ENCODE peak calls at places on chromosomes 13 and 19, in six cellular contexts. Z, L, A, C, X and B are unnamed samples.

GRCh38 chr13:111423168-111423785 is 102.8 kb downstream of the TEX29 start:
- DNase-seq in Z (no peak), L (no peak), A (no peak), C (no peak), X (no peak), B (no peak)

GRCh38 chr19:6761053-6761676 is 6.1 kb downstream of the SH2D3A start:
- DNase-seq in Z (no peak), L (peak), A (peak), C (no peak), X (peak), B (no peak)

GRCh38 chr19:2820112-2820702 is 539 bp downstream of the ZNF554 start:
- DNase-seq in Z (no peak), L (peak), A (no peak), C (no peak), X (peak), B (no peak)

GRCh38 chr19:1235625-1236538 is 1.9 kb downstream of the CBARP start:
- DNase-seq in Z (no peak), L (no peak), A (no peak), C (no peak), X (no peak), B (no peak)

GRCh38 chr13:20718958-20719566 is 15.6 kb downstream of the IL17D start:
- DNase-seq in Z (no peak), L (no peak), A (no peak), C (no peak), X (no peak), B (no peak)

GRCh38 chr13:27006519-27007161 is 165.0 kb downstream of the USP12 start:
- DNase-seq in Z (peak), L (peak), A (no peak), C (peak), X (no peak), B (no peak)

GRCh38 chr13:54185101-54185500 is 1156.5 kb downstream of the OLFM4 start:
- DNase-seq in Z (no peak), L (peak), A (no peak), C (no peak), X (no peak), B (no peak)

GRCh38 chr19:46559203-46559602 is 41.9 kb upstream of the CALM3 start:
- DNase-seq in Z (no peak), L (no peak), A (no peak), C (no peak), X (no peak), B (no peak)

GRCh38 chr19:17170538-17171297 is 44.4 kb upstream of the USE1 start:
- DNase-seq in Z (no peak), L (no peak), A (no peak), C (no peak), X (no peak), B (no peak)

GRCh38 chr19:48992571-48993174 is 436 bp downstream of the GYS1 start:
- DNase-seq in Z (no peak), L (peak), A (no peak), C (peak), X (no peak), B (no peak)

GRCh38 chr19:47509973-47510372 is 4.9 kb downstream of the NAPA start:
- DNase-seq in Z (no peak), L (no peak), A (no peak), C (no peak), X (no peak), B (no peak)

GRCh38 chr13:91280806-91281205 is 66.7 kb upstream of the MIR17HG start:
- DNase-seq in Z (no peak), L (no peak), A (no peak), C (no peak), X (peak), B (no peak)

GRCh38 chr13:112940236-112940635 is 28.8 kb upstream of the MCF2L start:
- DNase-seq in Z (no peak), L (no peak), A (no peak), C (no peak), X (no peak), B (no peak)

GRCh38 chr19:51632126-51632525 is 1.9 kb upstream of the SIGLEC5 start:
- DNase-seq in Z (no peak), L (no peak), A (no peak), C (no peak), X (no peak), B (no peak)

GRCh38 chr19:51641648-51642047 is 5.0 kb downstream of the SIGLEC14 start:
- DNase-seq in Z (no peak), L (no peak), A (no peak), C (no peak), X (no peak), B (no peak)

GRCh38 chr19:51639916-51640315 is 6.7 kb downstream of the SIGLEC14 start:
- DNase-seq in Z (no peak), L (no peak), A (no peak), C (no peak), X (no peak), B (no peak)

GRCh38 chr19:51640371-51640770 is 6.3 kb downstream of the SIGLEC14 start:
- DNase-seq in Z (no peak), L (no peak), A (no peak), C (no peak), X (no peak), B (no peak)

DNA sequence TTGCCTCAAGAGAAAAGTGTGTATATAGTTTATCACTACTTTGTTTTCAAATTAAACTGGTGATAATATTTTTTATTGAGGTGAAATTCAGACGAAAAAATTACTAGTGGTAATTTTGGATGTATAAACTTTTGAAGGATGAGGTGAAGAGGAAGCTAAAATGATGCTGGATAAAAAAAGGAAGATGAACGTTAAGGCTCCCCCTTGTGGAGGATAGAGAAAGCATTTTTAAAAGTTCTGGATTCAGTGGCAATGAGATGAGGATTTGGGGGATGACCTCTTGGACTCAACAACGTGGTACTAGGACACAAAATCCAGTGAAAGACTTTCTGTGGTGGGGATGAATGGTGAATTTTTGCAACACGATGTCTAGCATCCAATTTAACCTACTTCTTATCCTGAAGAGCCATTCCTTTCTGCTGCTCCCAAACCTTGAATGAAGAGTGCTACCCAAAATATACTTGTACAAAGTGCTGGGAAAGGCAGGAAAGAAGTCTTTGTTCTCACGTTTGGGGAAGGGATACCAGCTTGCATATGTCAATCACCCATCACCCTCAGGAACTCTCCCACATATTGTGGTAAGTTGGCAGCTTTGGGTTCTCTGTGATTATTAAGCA is 7.3 kb upstream of the SIGLEC5 start:
- DNase-seq in Z (no peak), L (peak), A (peak), C (no peak), X (peak), B (no peak)
- TF ChIP-seq CREB1 in Z (no peak), L (no peak), A (no peak), C (no peak), X (no peak), B (no peak)

GRCh38 chr13:30063892-30064291 is 213.5 kb upstream of the UBL3 start:
- DNase-seq in Z (no peak), L (no peak), A (no peak), C (no peak), X (no peak), B (no peak)

GRCh38 chr13:30061217-30061616 is 210.8 kb upstream of the UBL3 start:
- DNase-seq in Z (no peak), L (no peak), A (no peak), C (no peak), X (no peak), B (no peak)

GRCh38 chr13:30065181-30065580 is 214.8 kb upstream of the UBL3 start:
- DNase-seq in Z (no peak), L (no peak), A (no peak), C (no peak), X (no peak), B (no peak)
- TF ChIP-seq CREB1 in Z (no peak), L (no peak), A (no peak), C (no peak), X (no peak), B (no peak)

GRCh38 chr13:31310356-31310755 is 110.6 kb downstream of the B3GLCT start:
- DNase-seq in Z (no peak), L (no peak), A (no peak), C (no peak), X (no peak), B (no peak)

GRCh38 chr13:31314961-31315360 is 115.2 kb downstream of the B3GLCT start:
- DNase-seq in Z (no peak), L (no peak), A (no peak), C (no peak), X (no peak), B (no peak)

DNA sequence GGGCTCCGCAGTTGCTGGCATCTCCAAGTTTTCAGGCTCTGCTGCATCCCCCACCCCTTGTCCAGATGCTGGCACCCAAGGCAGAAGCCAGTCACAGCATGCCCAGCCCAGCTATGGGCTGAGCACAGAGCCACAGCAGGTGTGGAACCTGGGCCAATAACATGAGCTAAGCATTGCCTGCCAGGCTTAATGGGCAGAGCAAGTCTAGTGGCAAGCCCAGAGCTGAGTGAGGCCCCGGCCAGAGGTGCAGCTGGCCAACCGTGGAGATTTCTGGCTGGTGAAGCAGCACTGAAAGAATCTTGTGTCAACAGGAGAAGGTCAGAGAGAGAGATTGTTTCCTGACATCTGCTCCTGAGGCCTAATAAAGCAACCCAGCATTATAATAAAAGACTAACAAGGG is 111.0 kb downstream of the B3GLCT start:
- DNase-seq in Z (no peak), L (no peak), A (no peak), C (no peak), X (no peak), B (no peak)
- TF ChIP-seq CREB1 in Z (no peak), L (no peak), A (no peak), C (no peak), X (no peak), B (no peak)

GRCh38 chr13:32538234-32538620 is 368 bp downstream of the N4BP2L2 start:
- DNase-seq in Z (peak), L (no peak), A (peak), C (peak), X (no peak), B (no peak)
- TF ChIP-seq CREB1 in Z (no peak), L (no peak), A (no peak), C (no peak), X (no peak), B (no peak)